ENCODE peak calls at places on chromosomes 3 and 15, in four cellular contexts. I is effector memory CD4-positive, alpha-beta T cell; N is pancreas; S is neuronal stem cell. W is an unnamed sample.

GRCh38 chr15:48681274-48681840 is 35.8 kb upstream of the FBN1 start:
- DNase-seq in I (no peak), N (no peak), S (no peak), W (no peak)

GRCh38 chr3:114213669-114214541 is 23.5 kb downstream of the ZNF80 start:
- DNase-seq in I (peak), N (no peak), S (no peak), W (peak)

GRCh38 chr15:70195808-70196304 is 98.1 kb upstream of the TLE3 start:
- DNase-seq in I (no peak), N (peak), S (no peak), W (no peak)

GRCh38 chr3:195249057-195249770 is 21.7 kb downstream of the XXYLT1 start:
- DNase-seq in I (no peak), N (no peak), S (no peak), W (no peak)

GRCh38 chr15:66472176-66472999 is 25.2 kb downstream of the SNAPC5 start:
- DNase-seq in I (peak), N (no peak), S (no peak), W (peak)

GRCh38 chr3:46935989-46936620 is 40.4 kb downstream of the CCDC12 start:
- DNase-seq in I (no peak), N (no peak), S (no peak), W (no peak)

GRCh38 chr3:39181408-39182335 is 10.7 kb downstream of the XIRP1 start:
- DNase-seq in I (no peak), N (no peak), S (no peak), W (no peak)

GRCh38 chr15:23565395-23566069 is at the start of gene MKRN3:
- DNase-seq in I (peak), N (no peak), S (peak), W (peak)

GRCh38 chr15:82064824-82065223 is 19.0 kb upstream of the MEX3B start:
- DNase-seq in I (no peak), N (no peak), S (no peak), W (no peak)

DNA sequence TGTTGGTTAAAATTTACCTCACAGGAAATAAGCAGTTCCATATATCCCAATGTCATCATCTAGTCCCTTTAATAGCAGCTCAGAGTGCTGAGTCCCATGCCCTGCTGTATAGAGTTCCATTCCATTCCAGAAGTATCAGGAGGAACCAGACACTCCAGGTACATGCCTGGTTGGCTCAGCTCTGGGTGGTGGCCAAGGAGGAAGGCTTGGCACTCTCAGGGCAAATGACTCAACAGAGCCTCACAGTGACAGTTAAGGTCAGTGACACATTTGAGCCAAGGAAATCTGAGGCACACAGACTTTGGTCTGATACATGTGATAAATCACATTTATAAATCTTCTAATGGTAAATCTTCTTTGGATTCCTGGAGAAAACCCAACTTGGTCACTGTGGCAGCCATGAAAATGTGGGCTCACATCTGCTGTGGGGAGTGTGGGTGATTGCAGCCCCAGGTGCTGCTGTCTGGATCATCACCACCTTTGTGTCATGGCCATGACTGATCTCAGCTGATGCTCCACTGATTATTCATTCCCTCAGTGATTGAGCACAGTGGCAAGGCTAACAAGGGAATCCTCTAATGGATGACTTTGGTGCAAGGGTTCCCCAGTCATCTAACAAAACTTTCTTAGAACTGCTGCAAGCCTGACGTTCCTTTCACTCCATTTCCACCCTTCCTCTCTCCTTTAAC is 9.3 kb downstream of the HHLA2 start:
- DNase-seq in I (no peak), N (peak), S (no peak), W (no peak)
- H3K27ac ChIP-seq in I (no peak), N (no peak), S (no peak), W (no peak)

GRCh38 chr3:188916934-188917391 is 254.8 kb upstream of the TPRG1 start:
- DNase-seq in I (no peak), N (no peak), S (no peak), W (peak)
- H3K27ac ChIP-seq in I (no peak), N (no peak), S (no peak), W (peak)

DNA sequence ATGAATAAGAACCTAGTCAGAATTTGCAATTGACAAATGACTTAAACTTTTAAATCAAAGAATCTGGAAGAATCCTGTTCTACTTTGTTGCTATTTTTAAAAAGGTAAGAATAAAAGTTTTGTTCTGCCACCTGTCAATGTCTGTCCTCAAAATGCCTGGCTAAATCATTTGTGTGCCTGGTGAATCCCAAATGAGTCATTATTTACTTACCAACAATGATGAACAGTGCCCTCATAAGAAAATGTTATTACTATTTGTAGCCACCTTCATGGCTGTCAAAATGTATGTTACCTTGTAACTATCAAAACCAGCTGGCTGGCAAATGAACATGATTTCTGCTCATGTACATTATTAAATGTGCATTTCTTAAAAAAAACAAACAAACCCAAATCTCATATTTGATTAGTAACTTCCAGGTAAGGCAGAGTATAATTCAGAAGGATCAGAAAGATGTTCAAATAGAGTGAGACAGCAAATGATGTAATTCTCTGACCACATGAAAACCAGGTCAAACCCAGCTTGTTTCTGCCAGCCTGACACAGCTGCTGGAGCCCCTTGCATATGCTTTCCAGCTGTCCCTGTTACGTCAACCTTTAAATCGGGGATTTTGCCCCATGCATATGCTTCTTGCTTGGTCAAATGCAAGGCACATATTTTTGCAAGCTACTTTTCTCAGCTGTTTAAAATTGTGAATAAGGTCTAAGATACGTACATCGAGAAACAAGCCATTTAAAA is 137.9 kb downstream of the SSR3 start:
- DNase-seq in I (no peak), N (no peak), S (no peak), W (no peak)
- H3K27ac ChIP-seq in I (no peak), N (no peak), S (no peak), W (no peak)

GRCh38 chr15:77001351-77001750 is 6.4 kb downstream of the PSTPIP1 start:
- DNase-seq in I (no peak), N (peak), S (no peak), W (no peak)
- H3K27ac ChIP-seq in I (peak), N (no peak), S (no peak), W (peak)

GRCh38 chr3:29430558-29430971 is 149.7 kb downstream of the RBMS3 start:
- DNase-seq in I (no peak), N (no peak), S (peak), W (no peak)
- H3K27ac ChIP-seq in I (no peak), N (peak), S (no peak), W (no peak)

GRCh38 chr3:58323795-58324674 is 8.7 kb upstream of the PXK start:
- DNase-seq in I (no peak), N (no peak), S (no peak), W (no peak)
- H3K27ac ChIP-seq in I (peak), N (no peak), S (no peak), W (peak)

GRCh38 chr3:160667452-160667851 is 9.5 kb upstream of the ARL14 start:
- DNase-seq in I (no peak), N (no peak), S (no peak), W (no peak)

GRCh38 chr3:160665231-160665630 is 11.7 kb upstream of the ARL14 start:
- DNase-seq in I (no peak), N (no peak), S (no peak), W (no peak)

GRCh38 chr3:160665784-160666526 is 11.0 kb upstream of the ARL14 start:
- DNase-seq in I (no peak), N (no peak), S (no peak), W (no peak)

GRCh38 chr3:160671231-160671630 is 5.7 kb upstream of the ARL14 start:
- DNase-seq in I (no peak), N (no peak), S (no peak), W (no peak)

GRCh38 chr3:160668454-160668853 is 8.5 kb upstream of the ARL14 start:
- DNase-seq in I (no peak), N (no peak), S (no peak), W (no peak)
- H3K27ac ChIP-seq in I (no peak), N (no peak), S (no peak), W (no peak)

GRCh38 chr3:58627941-58628340 is 38.6 kb downstream of the FAM3D start:
- DNase-seq in I (no peak), N (no peak), S (no peak), W (no peak)
- H3K27ac ChIP-seq in I (no peak), N (peak), S (no peak), W (no peak)

GRCh38 chr15:31341501-31342195 is 15.0 kb downstream of the KLF13 start:
- DNase-seq in I (no peak), N (no peak), S (no peak), W (no peak)
- H3K27ac ChIP-seq in I (peak), N (no peak), S (no peak), W (peak)

DNA sequence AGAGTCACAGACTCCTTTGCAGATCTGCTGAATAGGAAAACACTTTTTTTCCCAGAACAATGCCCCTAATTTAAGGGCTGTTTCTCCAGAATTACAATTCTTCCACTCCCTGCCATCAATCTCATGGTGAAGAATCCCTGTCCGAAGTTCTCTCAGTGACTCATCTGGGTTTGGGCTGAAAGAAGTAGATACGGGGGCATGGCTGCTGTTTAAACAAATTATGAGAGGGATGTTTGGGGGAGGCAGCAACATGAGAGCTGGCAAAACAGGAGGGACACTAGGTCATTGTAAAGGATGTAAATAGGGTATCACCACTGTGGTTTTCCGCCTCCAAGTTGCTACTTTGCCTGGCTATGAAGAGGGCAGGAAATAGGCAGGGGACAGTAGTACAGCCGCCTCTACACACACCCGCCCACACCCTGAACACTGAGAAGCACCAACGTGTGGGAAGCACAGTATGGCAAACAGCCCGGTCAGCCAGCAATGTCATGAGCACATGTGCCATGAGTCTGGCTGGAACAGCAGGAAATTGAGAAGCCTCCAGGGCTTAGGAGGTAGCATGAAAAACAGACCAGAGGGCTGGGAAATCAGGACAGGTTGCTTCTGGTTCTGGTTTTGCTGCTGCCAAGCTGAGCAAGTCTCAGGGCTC is 17.2 kb downstream of the HEXA start:
- DNase-seq in I (no peak), N (no peak), S (no peak), W (no peak)
- H3K27ac ChIP-seq in I (no peak), N (no peak), S (no peak), W (no peak)

W was measured in CD4-positive, CD25-positive, alpha-beta regulatory T cell.